ENCODE peak calls at places on chromosomes 12 and 14, in six cellular contexts. H is C1 segment of cervical spinal cord, I is HTR-8/SVneo, C is bronchial epithelial cell, F is NT2/D1, V is globus pallidus. B is an unnamed sample.
A peak's percentile ranks its signal among the peaks of the same experiment; 100 is the strongest.

GRCh38 chr14:64705406-64706118 is 1.3 kb downstream of the PLEKHG3 start:
- DNase-seq in H (no peak), I (peak; percentile 67), C (no peak), F (no peak), V (peak; percentile 82), B (peak; percentile 63)

GRCh38 chr14:103711516-103712431 is 3.5 kb downstream of the XRCC3 start:
- DNase-seq in H (no peak), I (no peak), C (peak; percentile 79), F (no peak), V (peak; percentile 52), B (peak; percentile 86)

GRCh38 chr14:101882141-101882935 is 82.0 kb upstream of the DYNC1H1 start:
- DNase-seq in H (no peak), I (no peak), C (no peak), F (no peak), V (no peak), B (no peak)

GRCh38 chr14:70555890-70556289 is 21.1 kb upstream of the ADAM20 start:
- DNase-seq in H (no peak), I (no peak), C (peak; percentile 26), F (no peak), V (no peak), B (peak; percentile 63)

GRCh38 chr12:5628501-5628900 is 196.6 kb downstream of the NTF3 start:
- DNase-seq in H (no peak), I (no peak), C (no peak), F (no peak), V (no peak), B (no peak)

GRCh38 chr12:128675576-128675975 is 148.2 kb downstream of the SLC15A4 start:
- DNase-seq in H (no peak), I (no peak), C (no peak), F (no peak), V (no peak), B (no peak)

GRCh38 chr14:21070610-21071224 is 613 bp downstream of the ARHGEF40 start:
- DNase-seq in H (no peak), I (no peak), C (no peak), F (no peak), V (no peak), B (no peak)

GRCh38 chr12:32647275-32647674 is 31.8 kb upstream of the DNM1L start:
- DNase-seq in H (no peak), I (no peak), C (no peak), F (no peak), V (no peak), B (no peak)

GRCh38 chr14:49770212-49770817 is 2.4 kb downstream of the KLHDC2 start:
- DNase-seq in H (no peak), I (no peak), C (peak; percentile 15), F (no peak), V (no peak), B (no peak)

GRCh38 chr12:69405466-69405865 is 45.9 kb downstream of the YEATS4 start:
- DNase-seq in H (no peak), I (peak; percentile 78), C (peak; percentile 98), F (no peak), V (no peak), B (peak; percentile 86)

GRCh38 chr12:25935355-25936144 is 22.9 kb upstream of the RASSF8 start:
- DNase-seq in H (no peak), I (no peak), C (no peak), F (no peak), V (no peak), B (no peak)

GRCh38 chr14:49971156-49972141 is 78.6 kb downstream of the ARF6 start:
- DNase-seq in H (no peak), I (no peak), C (no peak), F (no peak), V (no peak), B (no peak)

GRCh38 chr14:65336191-65336591 is 76.3 kb upstream of the FUT8 start:
- DNase-seq in H (no peak), I (no peak), C (no peak), F (no peak), V (no peak), B (no peak)

GRCh38 chr14:64520699-64521098 is 16.1 kb downstream of the ZBTB1 start:
- DNase-seq in H (no peak), I (no peak), C (peak; percentile 77), F (no peak), V (no peak), B (no peak)

GRCh38 chr12:71639341-71639760 is 24.3 kb downstream of the ZFC3H1 start:
- DNase-seq in H (no peak), I (no peak), C (no peak), F (no peak), V (peak; percentile 51), B (peak; percentile 4)

GRCh38 chr14:26811756-26812305 is 214.0 kb upstream of the NOVA1 start:
- DNase-seq in H (no peak), I (no peak), C (no peak), F (no peak), V (no peak), B (no peak)

GRCh38 chr12:107134558-107134957 is 41.2 kb upstream of the CRY1 start:
- DNase-seq in H (no peak), I (no peak), C (no peak), F (no peak), V (no peak), B (no peak)

GRCh38 chr12:127148318-127148717 is 1118.7 kb upstream of the TMEM132C start:
- DNase-seq in H (no peak), I (no peak), C (no peak), F (no peak), V (no peak), B (no peak)

GRCh38 chr14:98954347-98955000 is 317.5 kb downstream of the BCL11B start:
- DNase-seq in H (no peak), I (no peak), C (peak; percentile 37), F (no peak), V (no peak), B (no peak)

B was measured in mammary epithelial cell.